ENCODE peak calls at places on chromosomes 2 and 18, in six cellular contexts. One of them, this sample, is unnamed.

GRCh38 chr18:67463829-67464228 is 52.7 kb downstream of the DSEL start:
- DNase-seq in fibroblast of gingiva: no peak
- DNase-seq in fibroblast of mammary gland: peak
- DNase-seq in ovary: no peak
- DNase-seq in G401: no peak
- DNase-seq in activated CD8-positive, alpha-beta T cell treated with anti-CD3 and anti-CD28 coated beads, Interleukin-2, amount 10 ng/mL, durations not matched to agents 7 days and 5 days: no peak
- DNase-seq in this sample: no peak

GRCh38 chr2:105400138-105400540 is 1.3 kb upstream of the FHL2 start:
- DNase-seq in fibroblast of gingiva: no peak
- DNase-seq in fibroblast of mammary gland: no peak
- DNase-seq in ovary: no peak
- DNase-seq in G401: no peak
- DNase-seq in activated CD8-positive, alpha-beta T cell treated with anti-CD3 and anti-CD28 coated beads, Interleukin-2, amount 10 ng/mL, durations not matched to agents 7 days and 5 days: no peak
- DNase-seq in this sample: no peak

GRCh38 chr2:127355407-127356008 is 32.3 kb downstream of the MAP3K2 start:
- DNase-seq in fibroblast of gingiva: no peak
- DNase-seq in fibroblast of mammary gland: peak
- DNase-seq in ovary: no peak
- DNase-seq in G401: no peak
- DNase-seq in activated CD8-positive, alpha-beta T cell treated with anti-CD3 and anti-CD28 coated beads, Interleukin-2, amount 10 ng/mL, durations not matched to agents 7 days and 5 days: peak
- DNase-seq in this sample: no peak

GRCh38 chr18:32975166-32975441 is 202.3 kb upstream of the KLHL14 start:
- DNase-seq in fibroblast of gingiva: no peak
- DNase-seq in fibroblast of mammary gland: no peak
- DNase-seq in ovary: no peak
- DNase-seq in G401: no peak
- DNase-seq in activated CD8-positive, alpha-beta T cell treated with anti-CD3 and anti-CD28 coated beads, Interleukin-2, amount 10 ng/mL, durations not matched to agents 7 days and 5 days: no peak
- DNase-seq in this sample: no peak

GRCh38 chr2:144477943-144478283 is 42.0 kb downstream of the ZEB2 start:
- DNase-seq in fibroblast of gingiva: no peak
- DNase-seq in fibroblast of mammary gland: no peak
- DNase-seq in ovary: no peak
- DNase-seq in G401: no peak
- DNase-seq in activated CD8-positive, alpha-beta T cell treated with anti-CD3 and anti-CD28 coated beads, Interleukin-2, amount 10 ng/mL, durations not matched to agents 7 days and 5 days: no peak
- DNase-seq in this sample: no peak

GRCh38 chr2:19861771-19862170 is 40.0 kb downstream of the TTC32 start:
- DNase-seq in fibroblast of gingiva: no peak
- DNase-seq in fibroblast of mammary gland: peak
- DNase-seq in ovary: no peak
- DNase-seq in G401: no peak
- DNase-seq in activated CD8-positive, alpha-beta T cell treated with anti-CD3 and anti-CD28 coated beads, Interleukin-2, amount 10 ng/mL, durations not matched to agents 7 days and 5 days: no peak
- DNase-seq in this sample: no peak

GRCh38 chr2:159890945-159891588 is 93.1 kb upstream of the CD302 start:
- DNase-seq in fibroblast of gingiva: no peak
- DNase-seq in fibroblast of mammary gland: no peak
- DNase-seq in ovary: no peak
- DNase-seq in G401: no peak
- DNase-seq in activated CD8-positive, alpha-beta T cell treated with anti-CD3 and anti-CD28 coated beads, Interleukin-2, amount 10 ng/mL, durations not matched to agents 7 days and 5 days: no peak
- DNase-seq in this sample: no peak

GRCh38 chr2:112783187-112783721 is 1.0 kb downstream of the IL1A start:
- DNase-seq in fibroblast of gingiva: no peak
- DNase-seq in fibroblast of mammary gland: no peak
- DNase-seq in ovary: no peak
- DNase-seq in G401: no peak
- DNase-seq in activated CD8-positive, alpha-beta T cell treated with anti-CD3 and anti-CD28 coated beads, Interleukin-2, amount 10 ng/mL, durations not matched to agents 7 days and 5 days: no peak
- DNase-seq in this sample: no peak

GRCh38 chr2:148590613-148591012 is 53.9 kb upstream of the EPC2 start:
- DNase-seq in fibroblast of gingiva: no peak
- DNase-seq in fibroblast of mammary gland: no peak
- DNase-seq in ovary: no peak
- DNase-seq in G401: no peak
- DNase-seq in activated CD8-positive, alpha-beta T cell treated with anti-CD3 and anti-CD28 coated beads, Interleukin-2, amount 10 ng/mL, durations not matched to agents 7 days and 5 days: no peak
- DNase-seq in this sample: no peak

GRCh38 chr2:233848276-233848675 is 6.1 kb downstream of the HJURP start:
- DNase-seq in fibroblast of gingiva: no peak
- DNase-seq in fibroblast of mammary gland: no peak
- DNase-seq in ovary: no peak
- DNase-seq in G401: no peak
- DNase-seq in activated CD8-positive, alpha-beta T cell treated with anti-CD3 and anti-CD28 coated beads, Interleukin-2, amount 10 ng/mL, durations not matched to agents 7 days and 5 days: no peak
- DNase-seq in this sample: no peak

GRCh38 chr2:27369471-27370025 is 590 bp downstream of the EIF2B4 start:
- DNase-seq in fibroblast of gingiva: peak
- DNase-seq in fibroblast of mammary gland: peak
- DNase-seq in ovary: no peak
- DNase-seq in G401: peak
- DNase-seq in activated CD8-positive, alpha-beta T cell treated with anti-CD3 and anti-CD28 coated beads, Interleukin-2, amount 10 ng/mL, durations not matched to agents 7 days and 5 days: no peak
- DNase-seq in this sample: no peak

GRCh38 chr2:23649819-23650218 is 264.8 kb downstream of the KLHL29 start:
- DNase-seq in fibroblast of gingiva: no peak
- DNase-seq in fibroblast of mammary gland: peak
- DNase-seq in ovary: no peak
- DNase-seq in G401: no peak
- DNase-seq in activated CD8-positive, alpha-beta T cell treated with anti-CD3 and anti-CD28 coated beads, Interleukin-2, amount 10 ng/mL, durations not matched to agents 7 days and 5 days: no peak
- DNase-seq in this sample: no peak